ENCODE peak calls at places on chromosomes 16 and 17, in seven cellular contexts. One of them, this sample, is unnamed.

GRCh38 chr16:369866-370436 is 387 bp downstream of the MRPL28 start:
- DNase-seq in hypothalamus: no peak
- DNase-seq in NCI-H446: no peak
- DNase-seq in AG09319: no peak
- DNase-seq in stimulated activated CD4-positive, alpha-beta T cell treated with anti-CD3 and anti-CD28 coated beads, Interleukin-1b, Interleukin-23, amount 100 ng/mL, for 1 hour: no peak
- DNase-seq in OCI-LY7: no peak
- DNase-seq in NCI-H510A treated with DMSO at 0.1 percent for 48 hours: no peak
- DNase-seq in this sample: no peak

GRCh38 chr17:73286863-73287296 is 24.9 kb downstream of the CDC42EP4 start:
- DNase-seq in stimulated activated CD4-positive, alpha-beta T cell treated with anti-CD3 and anti-CD28 coated beads, Interleukin-1b, Interleukin-23, amount 100 ng/mL, for 1 hour: no peak
- DNase-seq in OCI-LY7: no peak
- DNase-seq in NCI-H446: no peak
- DNase-seq in NCI-H510A treated with DMSO at 0.1 percent for 48 hours: no peak
- DNase-seq in hypothalamus: no peak
- DNase-seq in AG09319: no peak
- DNase-seq in this sample: no peak

GRCh38 chr16:763386-763785 is 2.9 kb downstream of the MSLN start:
- DNase-seq in hypothalamus: no peak
- DNase-seq in NCI-H446: no peak
- DNase-seq in AG09319: no peak
- DNase-seq in stimulated activated CD4-positive, alpha-beta T cell treated with anti-CD3 and anti-CD28 coated beads, Interleukin-1b, Interleukin-23, amount 100 ng/mL, for 1 hour: no peak
- DNase-seq in NCI-H510A treated with DMSO at 0.1 percent for 48 hours: no peak
- DNase-seq in OCI-LY7: no peak
- DNase-seq in this sample: no peak

GRCh38 chr17:4513113-4514032 is 14.7 kb downstream of the SPNS2 start:
- DNase-seq in OCI-LY7: no peak
- DNase-seq in hypothalamus: no peak
- DNase-seq in NCI-H446: no peak
- DNase-seq in stimulated activated CD4-positive, alpha-beta T cell treated with anti-CD3 and anti-CD28 coated beads, Interleukin-1b, Interleukin-23, amount 100 ng/mL, for 1 hour: no peak
- DNase-seq in NCI-H510A treated with DMSO at 0.1 percent for 48 hours: no peak
- DNase-seq in AG09319: no peak
- DNase-seq in this sample: no peak

GRCh38 chr16:88298166-88298881 is 84.4 kb upstream of the ZNF469 start:
- DNase-seq in NCI-H510A treated with DMSO at 0.1 percent for 48 hours: no peak
- DNase-seq in hypothalamus: no peak
- DNase-seq in NCI-H446: no peak
- DNase-seq in stimulated activated CD4-positive, alpha-beta T cell treated with anti-CD3 and anti-CD28 coated beads, Interleukin-1b, Interleukin-23, amount 100 ng/mL, for 1 hour: no peak
- DNase-seq in AG09319: no peak
- DNase-seq in OCI-LY7: no peak
- DNase-seq in this sample: no peak

GRCh38 chr17:47989700-47990099 is 18.8 kb downstream of the CDK5RAP3 start:
- DNase-seq in NCI-H446: no peak
- DNase-seq in AG09319: no peak
- DNase-seq in hypothalamus: no peak
- DNase-seq in NCI-H510A treated with DMSO at 0.1 percent for 48 hours: no peak
- DNase-seq in OCI-LY7: no peak
- DNase-seq in stimulated activated CD4-positive, alpha-beta T cell treated with anti-CD3 and anti-CD28 coated beads, Interleukin-1b, Interleukin-23, amount 100 ng/mL, for 1 hour: no peak
- DNase-seq in this sample: no peak

GRCh38 chr16:10386517-10387377 is 886 bp downstream of the ATF7IP2 start:
- DNase-seq in stimulated activated CD4-positive, alpha-beta T cell treated with anti-CD3 and anti-CD28 coated beads, Interleukin-1b, Interleukin-23, amount 100 ng/mL, for 1 hour: no peak
- DNase-seq in OCI-LY7: peak; percentile 47
- DNase-seq in hypothalamus: no peak
- DNase-seq in AG09319: no peak
- DNase-seq in NCI-H510A treated with DMSO at 0.1 percent for 48 hours: no peak
- DNase-seq in NCI-H446: no peak
- DNase-seq in this sample: no peak

GRCh38 chr17:11874756-11875155 is 122.5 kb downstream of the ZNF18 start:
- DNase-seq in stimulated activated CD4-positive, alpha-beta T cell treated with anti-CD3 and anti-CD28 coated beads, Interleukin-1b, Interleukin-23, amount 100 ng/mL, for 1 hour: no peak
- DNase-seq in NCI-H510A treated with DMSO at 0.1 percent for 48 hours: no peak
- DNase-seq in AG09319: no peak
- DNase-seq in OCI-LY7: no peak
- DNase-seq in NCI-H446: no peak
- DNase-seq in hypothalamus: no peak
- DNase-seq in this sample: no peak

GRCh38 chr16:12452549-12452948 is 351.1 kb downstream of the CPPED1 start:
- DNase-seq in AG09319: no peak
- DNase-seq in NCI-H446: no peak
- DNase-seq in stimulated activated CD4-positive, alpha-beta T cell treated with anti-CD3 and anti-CD28 coated beads, Interleukin-1b, Interleukin-23, amount 100 ng/mL, for 1 hour: no peak
- DNase-seq in hypothalamus: no peak
- DNase-seq in OCI-LY7: no peak
- DNase-seq in NCI-H510A treated with DMSO at 0.1 percent for 48 hours: no peak
- DNase-seq in this sample: no peak

GRCh38 chr16:19393226-19394074 is 24.2 kb upstream of the TMC5 start:
- DNase-seq in hypothalamus: no peak
- DNase-seq in AG09319: no peak
- DNase-seq in stimulated activated CD4-positive, alpha-beta T cell treated with anti-CD3 and anti-CD28 coated beads, Interleukin-1b, Interleukin-23, amount 100 ng/mL, for 1 hour: no peak
- DNase-seq in NCI-H510A treated with DMSO at 0.1 percent for 48 hours: no peak
- DNase-seq in OCI-LY7: no peak
- DNase-seq in NCI-H446: no peak
- DNase-seq in this sample: peak; percentile 60

GRCh38 chr17:60260540-60260939 is 110.8 kb downstream of the CA4 start:
- DNase-seq in OCI-LY7: no peak
- DNase-seq in NCI-H446: no peak
- DNase-seq in stimulated activated CD4-positive, alpha-beta T cell treated with anti-CD3 and anti-CD28 coated beads, Interleukin-1b, Interleukin-23, amount 100 ng/mL, for 1 hour: no peak
- DNase-seq in NCI-H510A treated with DMSO at 0.1 percent for 48 hours: no peak
- DNase-seq in hypothalamus: no peak
- DNase-seq in AG09319: no peak
- DNase-seq in this sample: no peak

GRCh38 chr16:19601083-19601976 is 45.8 kb downstream of the VPS35L start:
- DNase-seq in hypothalamus: peak; percentile 41
- DNase-seq in stimulated activated CD4-positive, alpha-beta T cell treated with anti-CD3 and anti-CD28 coated beads, Interleukin-1b, Interleukin-23, amount 100 ng/mL, for 1 hour: no peak
- DNase-seq in OCI-LY7: peak; percentile 24
- DNase-seq in NCI-H510A treated with DMSO at 0.1 percent for 48 hours: peak; percentile 57
- DNase-seq in NCI-H446: peak; percentile 48
- DNase-seq in AG09319: peak; percentile 7
- DNase-seq in this sample: peak; percentile 19

GRCh38 chr17:35048685-35049379 is 14.7 kb downstream of the RFFL start:
- DNase-seq in NCI-H510A treated with DMSO at 0.1 percent for 48 hours: no peak
- DNase-seq in OCI-LY7: no peak
- DNase-seq in hypothalamus: no peak
- DNase-seq in stimulated activated CD4-positive, alpha-beta T cell treated with anti-CD3 and anti-CD28 coated beads, Interleukin-1b, Interleukin-23, amount 100 ng/mL, for 1 hour: no peak
- DNase-seq in NCI-H446: no peak
- DNase-seq in AG09319: no peak
- DNase-seq in this sample: no peak

GRCh38 chr16:81520560-81521135 is 76.0 kb downstream of the CMIP start:
- DNase-seq in hypothalamus: no peak
- DNase-seq in stimulated activated CD4-positive, alpha-beta T cell treated with anti-CD3 and anti-CD28 coated beads, Interleukin-1b, Interleukin-23, amount 100 ng/mL, for 1 hour: no peak
- DNase-seq in OCI-LY7: no peak
- DNase-seq in AG09319: no peak
- DNase-seq in NCI-H510A treated with DMSO at 0.1 percent for 48 hours: no peak
- DNase-seq in NCI-H446: no peak
- DNase-seq in this sample: no peak

GRCh38 chr17:1298616-1299015 is 19.2 kb downstream of the TRARG1 start:
- DNase-seq in hypothalamus: no peak
- DNase-seq in NCI-H510A treated with DMSO at 0.1 percent for 48 hours: no peak
- DNase-seq in OCI-LY7: no peak
- DNase-seq in stimulated activated CD4-positive, alpha-beta T cell treated with anti-CD3 and anti-CD28 coated beads, Interleukin-1b, Interleukin-23, amount 100 ng/mL, for 1 hour: no peak
- DNase-seq in NCI-H446: no peak
- DNase-seq in AG09319: no peak
- DNase-seq in this sample: no peak

GRCh38 chr16:83458612-83459011 is 349.2 kb upstream of the HSBP1 start:
- DNase-seq in NCI-H446: no peak
- DNase-seq in hypothalamus: no peak
- DNase-seq in OCI-LY7: no peak
- DNase-seq in AG09319: no peak
- DNase-seq in NCI-H510A treated with DMSO at 0.1 percent for 48 hours: no peak
- DNase-seq in stimulated activated CD4-positive, alpha-beta T cell treated with anti-CD3 and anti-CD28 coated beads, Interleukin-1b, Interleukin-23, amount 100 ng/mL, for 1 hour: no peak
- DNase-seq in this sample: no peak

GRCh38 chr16:88941051-88941932 is 35.7 kb downstream of the CBFA2T3 start:
- DNase-seq in OCI-LY7: peak; percentile 43
- DNase-seq in stimulated activated CD4-positive, alpha-beta T cell treated with anti-CD3 and anti-CD28 coated beads, Interleukin-1b, Interleukin-23, amount 100 ng/mL, for 1 hour: no peak
- DNase-seq in NCI-H510A treated with DMSO at 0.1 percent for 48 hours: no peak
- DNase-seq in hypothalamus: no peak
- DNase-seq in AG09319: no peak
- DNase-seq in NCI-H446: peak; percentile 17
- DNase-seq in this sample: no peak

GRCh38 chr17:57423541-57423940 is 167.2 kb downstream of the MSI2 start:
- DNase-seq in AG09319: no peak
- DNase-seq in stimulated activated CD4-positive, alpha-beta T cell treated with anti-CD3 and anti-CD28 coated beads, Interleukin-1b, Interleukin-23, amount 100 ng/mL, for 1 hour: no peak
- DNase-seq in NCI-H446: no peak
- DNase-seq in OCI-LY7: no peak
- DNase-seq in NCI-H510A treated with DMSO at 0.1 percent for 48 hours: no peak
- DNase-seq in hypothalamus: no peak
- DNase-seq in this sample: no peak

GRCh38 chr16:60271382-60272180 is 1537.5 kb upstream of the GOT2 start:
- DNase-seq in NCI-H510A treated with DMSO at 0.1 percent for 48 hours: no peak
- DNase-seq in stimulated activated CD4-positive, alpha-beta T cell treated with anti-CD3 and anti-CD28 coated beads, Interleukin-1b, Interleukin-23, amount 100 ng/mL, for 1 hour: no peak
- DNase-seq in OCI-LY7: no peak
- DNase-seq in AG09319: no peak
- DNase-seq in hypothalamus: no peak
- DNase-seq in NCI-H446: no peak
- DNase-seq in this sample: no peak

GRCh38 chr17:50872710-50873424 is 6.7 kb upstream of the TOB1 start:
- DNase-seq in OCI-LY7: no peak
- DNase-seq in hypothalamus: no peak
- DNase-seq in stimulated activated CD4-positive, alpha-beta T cell treated with anti-CD3 and anti-CD28 coated beads, Interleukin-1b, Interleukin-23, amount 100 ng/mL, for 1 hour: no peak
- DNase-seq in NCI-H510A treated with DMSO at 0.1 percent for 48 hours: no peak
- DNase-seq in NCI-H446: peak; percentile 32
- DNase-seq in AG09319: no peak
- DNase-seq in this sample: no peak

GRCh38 chr16:80687606-80688005 is 116.8 kb downstream of the CDYL2 start:
- DNase-seq in stimulated activated CD4-positive, alpha-beta T cell treated with anti-CD3 and anti-CD28 coated beads, Interleukin-1b, Interleukin-23, amount 100 ng/mL, for 1 hour: no peak
- DNase-seq in NCI-H446: no peak
- DNase-seq in AG09319: no peak
- DNase-seq in NCI-H510A treated with DMSO at 0.1 percent for 48 hours: no peak
- DNase-seq in OCI-LY7: no peak
- DNase-seq in hypothalamus: no peak
- DNase-seq in this sample: no peak

GRCh38 chr17:1473841-1474240 is 17.8 kb upstream of the CRK start:
- DNase-seq in AG09319: no peak
- DNase-seq in OCI-LY7: no peak
- DNase-seq in NCI-H446: no peak
- DNase-seq in stimulated activated CD4-positive, alpha-beta T cell treated with anti-CD3 and anti-CD28 coated beads, Interleukin-1b, Interleukin-23, amount 100 ng/mL, for 1 hour: no peak
- DNase-seq in hypothalamus: no peak
- DNase-seq in NCI-H510A treated with DMSO at 0.1 percent for 48 hours: no peak
- DNase-seq in this sample: no peak

GRCh38 chr17:52181842-52182241 is 23.3 kb upstream of the CA10 start:
- DNase-seq in hypothalamus: no peak
- DNase-seq in AG09319: no peak
- DNase-seq in OCI-LY7: no peak
- DNase-seq in NCI-H446: no peak
- DNase-seq in stimulated activated CD4-positive, alpha-beta T cell treated with anti-CD3 and anti-CD28 coated beads, Interleukin-1b, Interleukin-23, amount 100 ng/mL, for 1 hour: no peak
- DNase-seq in NCI-H510A treated with DMSO at 0.1 percent for 48 hours: peak; percentile 96
- DNase-seq in this sample: peak; percentile 82

GRCh38 chr17:75338335-75338734 is 49.1 kb upstream of the SLC25A19 start:
- DNase-seq in AG09319: no peak
- DNase-seq in NCI-H510A treated with DMSO at 0.1 percent for 48 hours: no peak
- DNase-seq in NCI-H446: no peak
- DNase-seq in hypothalamus: no peak
- DNase-seq in stimulated activated CD4-positive, alpha-beta T cell treated with anti-CD3 and anti-CD28 coated beads, Interleukin-1b, Interleukin-23, amount 100 ng/mL, for 1 hour: no peak
- DNase-seq in OCI-LY7: no peak
- DNase-seq in this sample: no peak

GRCh38 chr17:21239680-21240374 is 13.4 kb downstream of the NATD1 start:
- DNase-seq in NCI-H510A treated with DMSO at 0.1 percent for 48 hours: peak; percentile 11
- DNase-seq in AG09319: no peak
- DNase-seq in hypothalamus: no peak
- DNase-seq in NCI-H446: no peak
- DNase-seq in stimulated activated CD4-positive, alpha-beta T cell treated with anti-CD3 and anti-CD28 coated beads, Interleukin-1b, Interleukin-23, amount 100 ng/mL, for 1 hour: no peak
- DNase-seq in OCI-LY7: peak; percentile 51
- DNase-seq in this sample: no peak

GRCh38 chr17:41308251-41308917 is 725 bp downstream of the KRTAP16-1 start:
- DNase-seq in OCI-LY7: peak; percentile 55
- DNase-seq in NCI-H446: peak; percentile 81
- DNase-seq in NCI-H510A treated with DMSO at 0.1 percent for 48 hours: peak; percentile 59
- DNase-seq in hypothalamus: no peak
- DNase-seq in stimulated activated CD4-positive, alpha-beta T cell treated with anti-CD3 and anti-CD28 coated beads, Interleukin-1b, Interleukin-23, amount 100 ng/mL, for 1 hour: peak; percentile 74
- DNase-seq in AG09319: no peak
- DNase-seq in this sample: peak; percentile 7

GRCh38 chr17:13513039-13513405 is 88.7 kb downstream of the HS3ST3A1 start:
- DNase-seq in AG09319: no peak
- DNase-seq in NCI-H446: no peak
- DNase-seq in hypothalamus: no peak
- DNase-seq in NCI-H510A treated with DMSO at 0.1 percent for 48 hours: no peak
- DNase-seq in OCI-LY7: no peak
- DNase-seq in stimulated activated CD4-positive, alpha-beta T cell treated with anti-CD3 and anti-CD28 coated beads, Interleukin-1b, Interleukin-23, amount 100 ng/mL, for 1 hour: no peak
- DNase-seq in this sample: no peak

GRCh38 chr17:51351890-51352289 is 91.5 kb downstream of the UTP18 start:
- DNase-seq in OCI-LY7: no peak
- DNase-seq in NCI-H446: peak; percentile 84
- DNase-seq in hypothalamus: peak; percentile 28
- DNase-seq in AG09319: no peak
- DNase-seq in NCI-H510A treated with DMSO at 0.1 percent for 48 hours: no peak
- DNase-seq in stimulated activated CD4-positive, alpha-beta T cell treated with anti-CD3 and anti-CD28 coated beads, Interleukin-1b, Interleukin-23, amount 100 ng/mL, for 1 hour: no peak
- DNase-seq in this sample: no peak